ENCODE peak calls at places on chromosomes 7 and 10, in eight cellular contexts. T is memory B cell; D is heart right ventricle; G is fibroblast of gingiva; S is hypothalamus; K is activated CD4-positive, alpha-beta T cell treated with anti-CD3 and anti-CD28 coated beads for 48 hours; R is choroid plexus epithelial cell; U is sciatic nerve. X is an unnamed sample.

GRCh38 chr10:74437822-74438221 is 286.8 kb downstream of the ADK start:
- DNase-seq in U (no peak), R (peak; percentile 61), T (no peak), G (peak; percentile 32), D (no peak), K (no peak), S (no peak), X (peak; percentile 74)

GRCh38 chr7:102061981-102062390 is 224.7 kb upstream of the SH2B2 start:
- DNase-seq in K (no peak), S (no peak), G (no peak), T (peak; percentile 55), R (no peak), U (no peak), D (no peak), X (peak; percentile 65)

GRCh38 chr7:151094675-151095074 is 8.4 kb downstream of the AGAP3 start:
- DNase-seq in K (no peak), G (no peak), S (no peak), R (no peak), D (no peak), U (no peak), T (no peak), X (peak; percentile 32)

GRCh38 chr10:87817291-87817872 is 644 bp downstream of the ATAD1 start:
- DNase-seq in S (no peak), T (peak; percentile 9), K (no peak), R (peak; percentile 15), D (no peak), G (no peak), U (no peak), X (peak; percentile 34)

GRCh38 chr10:98919899-98920298 is 315.8 kb downstream of the HPSE2 start:
- DNase-seq in R (no peak), T (no peak), D (no peak), S (no peak), K (no peak), G (no peak), U (no peak), X (peak; percentile 87)

GRCh38 chr7:147249956-147250355 is 1133.4 kb downstream of the CNTNAP2 start:
- DNase-seq in U (no peak), R (peak; percentile 6), T (no peak), D (no peak), K (no peak), S (no peak), G (no peak), X (no peak)

GRCh38 chr7:149598721-149599308 is 101.2 kb upstream of the ZNF746 start:
- DNase-seq in S (no peak), G (no peak), U (no peak), K (peak; percentile 55), D (no peak), T (no peak), R (peak; percentile 70), X (peak; percentile 28)

GRCh38 chr10:11147723-11148122 is 130.1 kb downstream of the CELF2 start:
- DNase-seq in K (peak; percentile 40), S (no peak), D (no peak), U (no peak), T (no peak), R (no peak), G (no peak), X (no peak)

GRCh38 chr10:133226251-133226808 is 3.7 kb upstream of the UTF1 start:
- DNase-seq in R (no peak), K (no peak), D (no peak), S (no peak), T (no peak), G (no peak), U (no peak), X (no peak)

GRCh38 chr7:154835924-154836529 is 166.9 kb downstream of the PAXIP1 start:
- DNase-seq in G (no peak), K (no peak), U (no peak), T (no peak), S (no peak), R (no peak), D (no peak), X (no peak)

GRCh38 chr10:50349554-50349953 is 98.2 kb upstream of the ASAH2 start:
- DNase-seq in U (no peak), K (no peak), S (no peak), G (no peak), T (no peak), R (no peak), D (no peak), X (no peak)

GRCh38 chr10:31413325-31413724 is 94.3 kb downstream of the ZEB1 start:
- DNase-seq in T (no peak), S (no peak), G (no peak), U (no peak), D (no peak), R (peak; percentile 42), K (no peak), X (peak; percentile 39)

GRCh38 chr10:77925795-77926565 is 575 bp downstream of the DLG5 start:
- DNase-seq in R (peak; percentile 45), K (peak; percentile 45), G (peak; percentile 18), D (peak; percentile 27), U (peak; percentile 70), T (peak; percentile 7), S (peak; percentile 11), X (peak; percentile 47)

GRCh38 chr7:106767498-106768323 is 97.4 kb upstream of the PIK3CG start:
- DNase-seq in S (no peak), D (no peak), K (peak; percentile 27), U (no peak), R (peak; percentile 83), T (no peak), G (peak; percentile 66), X (peak; percentile 90)

GRCh38 chr10:107880185-107880584 is 715.7 kb upstream of the SORCS1 start:
- DNase-seq in U (no peak), T (no peak), R (no peak), G (no peak), D (no peak), K (no peak), S (no peak), X (no peak)

GRCh38 chr7:82442492-82443043 is 1.0 kb downstream of the CACNA2D1 start:
- DNase-seq in T (no peak), K (no peak), D (peak; percentile 11), U (peak; percentile 57), R (peak; percentile 39), S (no peak), G (no peak), X (peak; percentile 49)

GRCh38 chr7:107130487-107131220 is 38.1 kb upstream of the HBP1 start:
- DNase-seq in S (no peak), U (no peak), G (no peak), R (peak; percentile 59), D (no peak), K (no peak), T (no peak), X (no peak)

GRCh38 chr7:73701357-73701995 is 18.0 kb downstream of the STX1A start:
- DNase-seq in U (no peak), G (peak; percentile 68), R (peak; percentile 72), K (peak; percentile 56), D (no peak), S (no peak), T (no peak), X (peak; percentile 62)

GRCh38 chr10:12975266-12975665 is 26.2 kb downstream of the CCDC3 start:
- DNase-seq in T (no peak), D (no peak), K (no peak), S (no peak), R (peak; percentile 57), U (no peak), G (no peak), X (no peak)

GRCh38 chr10:266974-267425 is 131.7 kb downstream of the ZMYND11 start:
- DNase-seq in G (peak; percentile 70), T (no peak), K (no peak), S (no peak), D (no peak), U (no peak), R (peak; percentile 65), X (peak; percentile 49)

GRCh38 chr7:5300366-5300765 is 17.6 kb downstream of the SLC29A4 start:
- DNase-seq in D (no peak), G (no peak), U (no peak), S (no peak), K (no peak), R (no peak), T (no peak), X (no peak)

GRCh38 chr7:70044064-70044463 is 445.8 kb downstream of the AUTS2 start:
- DNase-seq in G (no peak), K (no peak), U (no peak), S (no peak), R (no peak), T (no peak), D (no peak), X (no peak)

GRCh38 chr10:6579904-6580278 is at the start of gene PRKCQ:
- DNase-seq in T (no peak), R (peak; percentile 4), S (peak; percentile 71), U (no peak), D (no peak), K (no peak), G (no peak), X (peak; percentile 52)

GRCh38 chr7:124387056-124387455 is 354.2 kb upstream of the TMEM229A start:
- DNase-seq in S (no peak), K (no peak), D (no peak), T (no peak), R (no peak), U (no peak), G (no peak), X (no peak)

GRCh38 chr7:151008143-151008510 is 16.2 kb downstream of the ATG9B start:
- DNase-seq in T (no peak), G (no peak), U (no peak), D (peak; percentile 56), S (no peak), K (no peak), R (peak; percentile 13), X (peak; percentile 54)

GRCh38 chr7:13524076-13524475 is 465.4 kb downstream of the ETV1 start:
- DNase-seq in G (peak; percentile 41), D (no peak), K (no peak), S (no peak), R (peak; percentile 8), U (no peak), T (no peak), X (no peak)

GRCh38 chr7:115009139-115009538 is 87.2 kb downstream of the MDFIC start:
- DNase-seq in U (no peak), G (no peak), K (no peak), D (no peak), R (no peak), S (no peak), T (no peak), X (peak; percentile 19)

GRCh38 chr7:100158229-100159098 is at the start of gene TRAPPC14:
- DNase-seq in R (peak; percentile 82), D (peak; percentile 94), U (peak; percentile 97), G (peak; percentile 72), T (peak; percentile 84), S (peak; percentile 75), K (peak; percentile 96), X (peak; percentile 84)

GRCh38 chr7:12670071-12670729 is 17.2 kb upstream of the ARL4A start:
- DNase-seq in S (no peak), D (no peak), G (peak; percentile 96), T (no peak), U (no peak), K (no peak), R (peak; percentile 90), X (peak; percentile 71)